ENCODE peak calls at places on chromosomes 3 and 15, in nine cellular contexts. One of them, this sample, is unnamed.

GRCh38 chr15:51536965-51537574 is 85.5 kb downstream of the DMXL2 start:
- DNase-seq in progenitor cell of endocrine pancreas: no peak
- DNase-seq in colonic mucosa: no peak
- DNase-seq in Peyer's patch: no peak
- DNase-seq in A549: peak
- DNase-seq in AG09309: no peak
- DNase-seq in ovary: no peak
- DNase-seq in kidney epithelial cell: no peak
- DNase-seq in activated B cell treated with CpG ODN at 0.5 μM for 24 hours: no peak
- DNase-seq in this sample: no peak

GRCh38 chr3:9216736-9217135 is 32.7 kb downstream of the SRGAP3 start:
- DNase-seq in activated B cell treated with CpG ODN at 0.5 μM for 24 hours: no peak
- DNase-seq in colonic mucosa: no peak
- DNase-seq in kidney epithelial cell: no peak
- DNase-seq in ovary: peak
- DNase-seq in progenitor cell of endocrine pancreas: no peak
- DNase-seq in AG09309: peak
- DNase-seq in A549: no peak
- DNase-seq in Peyer's patch: no peak
- DNase-seq in this sample: no peak

GRCh38 chr3:9377981-9378380 is 15.1 kb downstream of the THUMPD3 start:
- DNase-seq in ovary: no peak
- DNase-seq in Peyer's patch: no peak
- DNase-seq in kidney epithelial cell: no peak
- DNase-seq in A549: no peak
- DNase-seq in AG09309: no peak
- DNase-seq in colonic mucosa: no peak
- DNase-seq in progenitor cell of endocrine pancreas: no peak
- DNase-seq in activated B cell treated with CpG ODN at 0.5 μM for 24 hours: no peak
- DNase-seq in this sample: no peak

GRCh38 chr3:175606650-175607318 is 747.6 kb downstream of the NAALADL2 start:
- DNase-seq in colonic mucosa: no peak
- DNase-seq in A549: no peak
- DNase-seq in kidney epithelial cell: no peak
- DNase-seq in activated B cell treated with CpG ODN at 0.5 μM for 24 hours: no peak
- DNase-seq in Peyer's patch: no peak
- DNase-seq in progenitor cell of endocrine pancreas: no peak
- DNase-seq in ovary: no peak
- DNase-seq in AG09309: no peak
- DNase-seq in this sample: no peak

GRCh38 chr15:31032959-31033358 is 41.5 kb upstream of the MTMR10 start:
- DNase-seq in ovary: no peak
- DNase-seq in AG09309: peak
- DNase-seq in Peyer's patch: no peak
- DNase-seq in activated B cell treated with CpG ODN at 0.5 μM for 24 hours: no peak
- DNase-seq in colonic mucosa: no peak
- DNase-seq in progenitor cell of endocrine pancreas: no peak
- DNase-seq in A549: no peak
- DNase-seq in kidney epithelial cell: no peak
- DNase-seq in this sample: no peak

GRCh38 chr3:101816215-101817149 is 32.8 kb upstream of the NFKBIZ start:
- DNase-seq in kidney epithelial cell: peak
- DNase-seq in activated B cell treated with CpG ODN at 0.5 μM for 24 hours: no peak
- DNase-seq in AG09309: no peak
- DNase-seq in A549: no peak
- DNase-seq in progenitor cell of endocrine pancreas: no peak
- DNase-seq in ovary: no peak
- DNase-seq in Peyer's patch: no peak
- DNase-seq in colonic mucosa: no peak
- DNase-seq in this sample: no peak

GRCh38 chr3:42741796-42742195 is 31.3 kb downstream of the CCDC13 start:
- DNase-seq in activated B cell treated with CpG ODN at 0.5 μM for 24 hours: no peak
- DNase-seq in Peyer's patch: no peak
- DNase-seq in ovary: no peak
- DNase-seq in A549: no peak
- DNase-seq in progenitor cell of endocrine pancreas: no peak
- DNase-seq in AG09309: no peak
- DNase-seq in colonic mucosa: peak
- DNase-seq in kidney epithelial cell: no peak
- DNase-seq in this sample: no peak

GRCh38 chr3:44969170-44969569 is 6.8 kb downstream of the ZDHHC3 start:
- DNase-seq in AG09309: no peak
- DNase-seq in colonic mucosa: no peak
- DNase-seq in ovary: no peak
- DNase-seq in activated B cell treated with CpG ODN at 0.5 μM for 24 hours: no peak
- DNase-seq in kidney epithelial cell: no peak
- DNase-seq in Peyer's patch: no peak
- DNase-seq in progenitor cell of endocrine pancreas: no peak
- DNase-seq in A549: no peak
- DNase-seq in this sample: no peak

GRCh38 chr15:82951472-82952155 is 906 bp downstream of the HOMER2 start:
- DNase-seq in AG09309: no peak
- DNase-seq in ovary: no peak
- DNase-seq in kidney epithelial cell: no peak
- DNase-seq in A549: no peak
- DNase-seq in Peyer's patch: no peak
- DNase-seq in activated B cell treated with CpG ODN at 0.5 μM for 24 hours: no peak
- DNase-seq in colonic mucosa: no peak
- DNase-seq in progenitor cell of endocrine pancreas: no peak
- DNase-seq in this sample: no peak

GRCh38 chr3:131421957-131422498 is 40.5 kb downstream of the NUDT16 start:
- DNase-seq in activated B cell treated with CpG ODN at 0.5 μM for 24 hours: no peak
- DNase-seq in AG09309: no peak
- DNase-seq in A549: no peak
- DNase-seq in ovary: no peak
- DNase-seq in Peyer's patch: no peak
- DNase-seq in colonic mucosa: no peak
- DNase-seq in progenitor cell of endocrine pancreas: no peak
- DNase-seq in kidney epithelial cell: no peak
- DNase-seq in this sample: no peak

GRCh38 chr15:59176653-59177444 is 29.8 kb upstream of the LDHAL6B start:
- DNase-seq in activated B cell treated with CpG ODN at 0.5 μM for 24 hours: no peak
- DNase-seq in Peyer's patch: no peak
- DNase-seq in ovary: no peak
- DNase-seq in kidney epithelial cell: no peak
- DNase-seq in colonic mucosa: no peak
- DNase-seq in A549: no peak
- DNase-seq in AG09309: no peak
- DNase-seq in progenitor cell of endocrine pancreas: no peak
- DNase-seq in this sample: no peak

GRCh38 chr15:59177445-59177728 is 29.3 kb upstream of the LDHAL6B start:
- DNase-seq in ovary: no peak
- DNase-seq in A549: no peak
- DNase-seq in Peyer's patch: no peak
- DNase-seq in progenitor cell of endocrine pancreas: no peak
- DNase-seq in kidney epithelial cell: no peak
- DNase-seq in AG09309: no peak
- DNase-seq in colonic mucosa: no peak
- DNase-seq in activated B cell treated with CpG ODN at 0.5 μM for 24 hours: no peak
- DNase-seq in this sample: no peak

GRCh38 chr15:59174161-59174845 is 32.3 kb upstream of the LDHAL6B start:
- DNase-seq in activated B cell treated with CpG ODN at 0.5 μM for 24 hours: no peak
- DNase-seq in kidney epithelial cell: no peak
- DNase-seq in Peyer's patch: no peak
- DNase-seq in ovary: no peak
- DNase-seq in A549: no peak
- DNase-seq in AG09309: no peak
- DNase-seq in colonic mucosa: no peak
- DNase-seq in progenitor cell of endocrine pancreas: no peak
- DNase-seq in this sample: no peak

GRCh38 chr15:59173194-59173593 is 33.4 kb upstream of the LDHAL6B start:
- DNase-seq in kidney epithelial cell: no peak
- DNase-seq in colonic mucosa: no peak
- DNase-seq in A549: no peak
- DNase-seq in ovary: no peak
- DNase-seq in Peyer's patch: no peak
- DNase-seq in activated B cell treated with CpG ODN at 0.5 μM for 24 hours: no peak
- DNase-seq in progenitor cell of endocrine pancreas: no peak
- DNase-seq in AG09309: no peak
- DNase-seq in this sample: no peak

DNA sequence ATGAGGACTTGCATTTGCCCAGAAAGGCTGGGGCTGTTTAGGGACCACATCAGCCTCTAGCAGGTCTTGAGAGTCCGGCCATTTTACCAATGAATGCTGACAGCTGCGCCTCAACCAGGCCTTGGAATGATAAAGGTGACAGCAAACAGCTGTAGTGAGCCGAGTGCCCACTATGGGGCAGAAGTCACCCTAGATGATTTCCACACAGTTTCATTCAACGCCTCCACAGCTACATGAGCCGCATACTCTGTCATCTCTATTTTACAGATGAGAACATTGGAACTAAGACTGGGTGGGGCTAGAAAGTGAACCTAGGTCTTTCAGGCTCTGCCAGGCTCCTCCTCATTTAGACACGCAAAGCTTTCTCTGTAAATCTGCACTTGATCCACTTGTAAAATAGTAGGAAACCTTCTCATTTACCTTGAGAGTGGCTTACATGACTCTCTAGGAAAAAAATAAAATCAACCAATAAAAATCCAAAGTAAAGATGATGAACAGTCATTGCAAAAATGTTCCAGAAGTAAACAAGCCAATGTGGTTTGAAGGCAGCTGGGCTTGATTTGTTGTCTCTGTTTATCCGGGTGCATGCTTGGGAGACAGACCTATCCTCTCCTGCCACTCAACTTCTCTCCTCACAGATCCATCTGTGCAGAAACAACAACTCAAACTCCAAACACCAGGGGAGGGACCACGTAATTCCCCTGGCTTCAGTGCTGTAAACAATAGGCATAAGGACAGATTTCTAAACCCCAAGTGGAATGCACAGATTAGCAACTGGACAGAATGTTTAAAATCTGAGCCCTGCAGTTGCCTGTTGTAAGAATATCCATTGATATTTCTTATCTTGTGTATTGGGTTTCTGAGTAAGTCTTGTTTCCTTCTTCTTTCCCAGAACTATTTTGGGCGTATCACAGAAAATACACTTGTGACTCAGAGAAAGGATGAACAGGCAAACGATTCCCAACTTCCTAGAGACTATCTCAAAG is 31.5 kb upstream of the LDHAL6B start:
- DNase-seq in progenitor cell of endocrine pancreas: peak
- DNase-seq in ovary: peak
- DNase-seq in colonic mucosa: peak
- DNase-seq in activated B cell treated with CpG ODN at 0.5 μM for 24 hours: no peak
- DNase-seq in AG09309: peak
- DNase-seq in Peyer's patch: peak
- DNase-seq in A549: peak
- DNase-seq in kidney epithelial cell: no peak
- DNase-seq in this sample: peak
- TF ChIP-seq CTCF in progenitor cell of endocrine pancreas: peak
- TF ChIP-seq CTCF in ovary: peak
- TF ChIP-seq CTCF in colonic mucosa: peak
- TF ChIP-seq CTCF in activated B cell treated with CpG ODN at 0.5 μM for 24 hours: no peak
- TF ChIP-seq CTCF in AG09309: peak
- TF ChIP-seq CTCF in Peyer's patch: peak
- TF ChIP-seq CTCF in A549: peak
- TF ChIP-seq CTCF in kidney epithelial cell: peak
- TF ChIP-seq CTCF in this sample: peak

GRCh38 chr3:186974824-186975281 is 44.5 kb downstream of the ST6GAL1 start:
- DNase-seq in activated B cell treated with CpG ODN at 0.5 μM for 24 hours: no peak
- DNase-seq in AG09309: no peak
- DNase-seq in progenitor cell of endocrine pancreas: no peak
- DNase-seq in kidney epithelial cell: no peak
- DNase-seq in Peyer's patch: no peak
- DNase-seq in colonic mucosa: no peak
- DNase-seq in ovary: no peak
- DNase-seq in A549: no peak
- DNase-seq in this sample: no peak
- TF ChIP-seq CTCF in activated B cell treated with CpG ODN at 0.5 μM for 24 hours: no peak
- TF ChIP-seq CTCF in AG09309: no peak
- TF ChIP-seq CTCF in progenitor cell of endocrine pancreas: no peak
- TF ChIP-seq CTCF in kidney epithelial cell: no peak
- TF ChIP-seq CTCF in Peyer's patch: no peak
- TF ChIP-seq CTCF in colonic mucosa: no peak
- TF ChIP-seq CTCF in ovary: no peak
- TF ChIP-seq CTCF in A549: no peak
- TF ChIP-seq CTCF in this sample: no peak

DNA sequence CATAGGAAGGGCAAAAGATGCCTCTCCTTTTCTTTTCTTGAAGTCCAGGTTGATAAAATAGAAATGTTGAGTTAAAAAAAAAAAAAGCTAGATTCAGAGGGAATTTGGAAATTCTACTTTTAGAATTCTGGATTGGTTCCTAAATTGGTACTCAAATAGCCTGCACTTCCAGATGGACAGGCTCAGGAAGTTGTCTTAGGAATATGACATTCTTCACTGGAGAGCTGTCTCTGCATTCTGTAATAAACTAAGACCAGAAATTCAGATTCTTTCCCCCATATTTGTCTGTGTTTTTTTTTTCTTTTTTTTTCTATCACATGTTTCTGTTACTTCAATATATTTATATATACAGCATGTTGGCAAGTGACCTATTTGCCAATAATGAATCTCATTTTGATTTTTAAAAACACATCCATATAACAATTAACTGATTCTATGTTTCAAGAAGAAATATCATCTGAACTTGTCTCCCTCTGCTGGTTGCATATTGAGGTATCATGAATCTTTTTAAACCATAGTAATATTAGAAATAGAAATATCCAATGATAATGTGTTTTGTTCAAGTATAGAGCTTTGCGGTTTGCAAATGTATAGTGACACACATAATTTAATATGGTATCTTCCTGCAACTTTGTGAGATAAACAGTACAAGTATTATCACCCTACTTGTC is 8.5 kb upstream of the LSAMP start:
- DNase-seq in Peyer's patch: no peak
- DNase-seq in A549: no peak
- DNase-seq in progenitor cell of endocrine pancreas: no peak
- DNase-seq in colonic mucosa: no peak
- DNase-seq in AG09309: no peak
- DNase-seq in ovary: no peak
- DNase-seq in kidney epithelial cell: no peak
- DNase-seq in activated B cell treated with CpG ODN at 0.5 μM for 24 hours: no peak
- DNase-seq in this sample: no peak
- TF ChIP-seq CTCF in Peyer's patch: no peak
- TF ChIP-seq CTCF in A549: no peak
- TF ChIP-seq CTCF in progenitor cell of endocrine pancreas: peak
- TF ChIP-seq CTCF in colonic mucosa: no peak
- TF ChIP-seq CTCF in AG09309: no peak
- TF ChIP-seq CTCF in ovary: no peak
- TF ChIP-seq CTCF in kidney epithelial cell: peak
- TF ChIP-seq CTCF in activated B cell treated with CpG ODN at 0.5 μM for 24 hours: no peak
- TF ChIP-seq CTCF in this sample: no peak

DNA sequence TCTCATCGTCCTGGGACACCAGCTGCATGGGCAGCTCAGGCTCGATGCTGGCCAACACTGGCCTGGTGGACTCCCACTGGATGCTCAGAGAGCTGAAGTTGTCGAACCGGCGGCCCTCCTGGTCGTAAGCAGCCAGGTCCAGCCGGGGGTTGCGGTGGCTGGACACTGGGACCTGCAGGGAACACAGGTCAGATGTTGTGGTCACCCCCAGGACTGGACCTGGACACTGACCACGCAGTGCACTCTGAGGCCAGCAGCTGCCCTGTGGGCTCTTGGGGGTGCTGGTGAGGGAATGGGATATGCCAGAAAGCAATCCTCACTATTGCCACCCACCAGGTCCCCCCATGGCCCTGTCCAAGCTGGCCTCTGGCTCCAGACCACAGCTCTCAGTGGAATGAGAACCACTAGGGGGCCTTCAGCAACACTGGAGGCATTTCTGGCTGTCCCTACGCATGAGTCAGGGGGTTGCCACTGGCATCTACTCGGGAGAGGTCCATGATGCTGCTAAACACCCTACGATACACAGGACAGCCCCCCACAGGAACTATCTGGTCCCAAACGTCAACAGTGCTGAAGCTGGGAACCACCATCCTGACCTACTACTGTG is 66.1 kb downstream of the NUP210 start:
- DNase-seq in ovary: no peak
- DNase-seq in colonic mucosa: no peak
- DNase-seq in kidney epithelial cell: no peak
- DNase-seq in progenitor cell of endocrine pancreas: no peak
- DNase-seq in A549: peak
- DNase-seq in AG09309: no peak
- DNase-seq in Peyer's patch: no peak
- DNase-seq in activated B cell treated with CpG ODN at 0.5 μM for 24 hours: no peak
- DNase-seq in this sample: no peak
- TF ChIP-seq CTCF in ovary: no peak
- TF ChIP-seq CTCF in colonic mucosa: no peak
- TF ChIP-seq CTCF in kidney epithelial cell: peak
- TF ChIP-seq CTCF in progenitor cell of endocrine pancreas: peak
- TF ChIP-seq CTCF in A549: peak
- TF ChIP-seq CTCF in AG09309: peak
- TF ChIP-seq CTCF in Peyer's patch: no peak
- TF ChIP-seq CTCF in activated B cell treated with CpG ODN at 0.5 μM for 24 hours: no peak
- TF ChIP-seq CTCF in this sample: no peak

This sample was measured in mucosa of descending colon.